ENCODE peak calls at places on chromosome 21, in six cellular contexts. G is A549, O is left ventricle myocardium inferior, L is RWPE1, H is MCF 10A, I is progenitor cell of endocrine pancreas. Y is an unnamed sample.
A peak's percentile ranks its signal among the peaks of the same experiment; 100 is the strongest.

GRCh38 chr21:14095021-14095420 is 115.7 kb downstream of the LIPI start:
- DNase-seq in L (no peak), H (no peak), G (no peak), O (no peak), I (no peak), Y (no peak)

GRCh38 chr21:33101300-33102005 is 31.5 kb downstream of the OLIG1 start:
- DNase-seq in L (no peak), G (no peak), I (no peak), O (no peak), H (no peak), Y (no peak)

GRCh38 chr21:39612233-39613028 is at the start of gene B3GALT5:
- DNase-seq in O (no peak), L (no peak), I (peak; percentile 37), G (no peak), H (no peak), Y (no peak)

GRCh38 chr21:31988492-31989285 is 115.9 kb downstream of the HUNK start:
- DNase-seq in O (no peak), I (no peak), L (no peak), H (peak; percentile 34), G (no peak), Y (no peak)

GRCh38 chr21:38097789-38098188 is 159.0 kb upstream of the KCNJ15 start:
- DNase-seq in I (no peak), H (no peak), L (no peak), O (no peak), G (no peak), Y (no peak)

GRCh38 chr21:26572668-26573381 is at the start of gene CYYR1:
- DNase-seq in L (peak; percentile 9), H (no peak), O (peak; percentile 29), I (peak; percentile 56), G (no peak), Y (peak; percentile 85)

GRCh38 chr21:32131960-32132359 is 146.9 kb downstream of the MIS18A start:
- DNase-seq in O (no peak), G (peak; percentile 47), I (no peak), L (no peak), H (peak; percentile 56), Y (no peak)

GRCh38 chr21:41170442-41170841 is 2.5 kb downstream of the BACE2 start:
- DNase-seq in O (peak; percentile 29), G (peak; percentile 56), L (peak; percentile 44), H (peak; percentile 71), I (peak; percentile 39), Y (no peak)

GRCh38 chr21:32383812-32384211 is 9.0 kb downstream of the URB1 start:
- DNase-seq in H (no peak), L (no peak), G (peak; percentile 28), I (no peak), O (no peak), Y (no peak)

GRCh38 chr21:33058468-33059318 is 11.2 kb upstream of the OLIG1 start:
- DNase-seq in H (peak; percentile 49), L (no peak), G (no peak), O (peak; percentile 68), I (no peak), Y (no peak)

GRCh38 chr21:42381347-42381984 is 14.4 kb downstream of the TMPRSS3 start:
- DNase-seq in L (peak; percentile 44), H (peak; percentile 45), I (no peak), O (no peak), G (peak; percentile 61), Y (no peak)

GRCh38 chr21:41816583-41817165 is 49.8 kb upstream of the RIPK4 start:
- DNase-seq in H (peak; percentile 27), O (peak; percentile 55), G (peak; percentile 40), L (peak; percentile 24), I (peak; percentile 58), Y (no peak)

GRCh38 chr21:29938968-29939858 is 583 bp downstream of the GRIK1 start:
- DNase-seq in G (no peak), H (no peak), O (no peak), I (peak; percentile 20), L (no peak), Y (no peak)

GRCh38 chr21:41396452-41397107 is 29.5 kb upstream of the MX1 start:
- DNase-seq in I (no peak), H (peak; percentile 66), L (no peak), G (no peak), O (peak; percentile 33), Y (no peak)

GRCh38 chr21:26840206-26840605 is 5.0 kb downstream of the ADAMTS1 start:
- DNase-seq in G (no peak), L (no peak), I (no peak), H (no peak), O (no peak), Y (no peak)

GRCh38 chr21:16838330-16838729 is 674.5 kb upstream of the CXADR start:
- DNase-seq in G (no peak), O (no peak), L (no peak), H (no peak), I (no peak), Y (no peak)

GRCh38 chr21:33036430-33037162 is 10.9 kb downstream of the OLIG2 start:
- DNase-seq in G (no peak), I (no peak), L (no peak), O (peak; percentile 41), H (peak; percentile 56), Y (no peak)

GRCh38 chr21:39535646-39536437 is 76.9 kb upstream of the B3GALT5 start:
- DNase-seq in H (no peak), I (no peak), L (no peak), O (no peak), G (no peak), Y (no peak)

GRCh38 chr21:15053531-15053930 is 11.3 kb downstream of the NRIP1 start:
- DNase-seq in H (no peak), L (no peak), G (no peak), O (no peak), I (no peak), Y (no peak)

GRCh38 chr21:42118901-42119300 is 47.8 kb downstream of the UMODL1 start:
- DNase-seq in G (no peak), O (no peak), I (no peak), H (no peak), L (no peak), Y (no peak)

DNA sequence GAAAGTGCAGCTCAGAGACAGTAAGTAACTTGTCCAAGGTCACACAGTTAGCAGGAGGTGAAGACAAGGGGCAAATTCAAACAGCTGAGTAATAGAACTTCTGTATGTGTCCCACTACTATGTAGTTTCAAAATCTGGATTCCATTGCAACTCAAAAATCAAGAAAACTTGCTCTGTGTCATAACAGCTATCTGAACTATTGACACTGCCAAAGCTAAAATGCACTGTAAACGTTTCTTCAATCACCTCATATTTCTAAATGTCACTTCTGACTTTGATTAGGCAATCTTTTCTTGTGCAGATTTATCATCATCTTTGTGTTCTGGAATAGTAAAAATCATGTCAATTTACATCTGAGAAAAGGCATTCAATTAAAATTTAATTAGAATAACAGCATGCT is 957.6 kb downstream of the MRPL39 start:
- DNase-seq in G (no peak), O (no peak), I (no peak), H (no peak), L (no peak), Y (no peak)
- TF ChIP-seq CTCF in G (no peak), O (no peak), I (no peak), H (no peak), L (no peak), Y (no peak)

DNA sequence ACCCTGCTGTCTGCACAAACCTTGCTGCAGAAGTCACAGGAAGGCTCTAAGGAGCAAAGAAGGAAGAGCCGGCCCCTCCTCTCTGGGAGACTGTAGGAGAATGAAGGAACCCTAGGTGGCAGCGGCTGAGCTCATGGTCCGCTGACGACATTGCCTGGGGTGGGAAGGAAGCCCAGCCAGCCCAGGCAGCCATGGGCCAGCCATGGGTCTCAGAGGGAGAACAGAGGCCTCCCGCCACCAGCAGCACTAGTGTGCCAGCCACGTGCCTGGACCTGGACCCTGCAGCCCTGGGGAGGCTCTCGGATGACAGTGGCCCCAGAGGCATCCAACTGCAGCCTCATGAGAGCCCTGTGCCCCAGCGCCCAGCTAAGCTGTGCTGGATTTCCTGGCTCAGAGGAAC is 49.2 kb upstream of the POFUT2 start:
- DNase-seq in O (peak; percentile 38), L (no peak), I (no peak), H (no peak), G (no peak), Y (no peak)
- TF ChIP-seq CTCF in O (no peak), L (no peak), I (no peak), H (no peak), G (no peak), Y (no peak)

DNA sequence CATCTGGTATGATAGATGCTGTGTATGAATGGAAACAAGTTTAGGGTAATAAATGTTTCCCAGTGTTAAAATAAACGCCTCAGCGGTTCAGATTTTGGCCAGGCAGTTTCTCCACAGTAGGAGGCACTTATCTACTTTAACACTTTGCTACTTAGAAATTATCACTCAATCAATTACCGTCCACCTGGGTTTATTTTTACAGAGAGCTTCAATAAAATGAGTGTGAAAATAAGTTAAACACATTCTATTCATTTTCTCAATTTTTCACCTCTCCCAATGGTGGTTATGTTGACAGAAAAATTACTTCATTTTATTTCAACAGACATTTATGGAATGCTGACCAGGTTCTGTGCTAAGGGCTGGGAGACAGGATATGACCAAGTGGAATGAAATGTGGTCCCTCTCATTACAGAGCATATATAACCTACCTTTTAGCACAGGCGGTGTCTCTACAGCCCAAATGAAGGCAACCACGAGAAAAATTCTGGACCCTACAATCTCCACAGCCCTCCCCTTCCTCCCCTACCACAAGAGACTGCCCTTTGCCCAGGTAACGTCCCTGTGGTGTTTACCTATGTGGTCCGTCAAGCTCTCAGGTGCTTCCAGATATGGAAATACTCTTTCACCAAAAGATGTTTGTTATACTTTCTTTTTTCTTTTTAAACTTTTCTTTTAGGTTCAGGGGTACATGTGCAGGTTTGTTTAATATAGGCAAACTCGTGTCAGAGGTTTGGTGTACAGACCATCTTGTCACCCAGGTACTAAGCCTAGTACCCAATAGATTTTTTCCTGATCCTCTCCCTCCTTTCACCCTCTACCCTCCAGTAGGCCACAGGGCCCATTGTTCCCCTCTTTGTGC is 105.5 kb downstream of the HLCS start:
- DNase-seq in H (peak; percentile 67), I (no peak), G (peak; percentile 72), L (peak; percentile 80), O (no peak), Y (no peak)
- TF ChIP-seq CTCF in H (no peak), I (no peak), G (no peak), L (no peak), O (no peak), Y (no peak)

DNA sequence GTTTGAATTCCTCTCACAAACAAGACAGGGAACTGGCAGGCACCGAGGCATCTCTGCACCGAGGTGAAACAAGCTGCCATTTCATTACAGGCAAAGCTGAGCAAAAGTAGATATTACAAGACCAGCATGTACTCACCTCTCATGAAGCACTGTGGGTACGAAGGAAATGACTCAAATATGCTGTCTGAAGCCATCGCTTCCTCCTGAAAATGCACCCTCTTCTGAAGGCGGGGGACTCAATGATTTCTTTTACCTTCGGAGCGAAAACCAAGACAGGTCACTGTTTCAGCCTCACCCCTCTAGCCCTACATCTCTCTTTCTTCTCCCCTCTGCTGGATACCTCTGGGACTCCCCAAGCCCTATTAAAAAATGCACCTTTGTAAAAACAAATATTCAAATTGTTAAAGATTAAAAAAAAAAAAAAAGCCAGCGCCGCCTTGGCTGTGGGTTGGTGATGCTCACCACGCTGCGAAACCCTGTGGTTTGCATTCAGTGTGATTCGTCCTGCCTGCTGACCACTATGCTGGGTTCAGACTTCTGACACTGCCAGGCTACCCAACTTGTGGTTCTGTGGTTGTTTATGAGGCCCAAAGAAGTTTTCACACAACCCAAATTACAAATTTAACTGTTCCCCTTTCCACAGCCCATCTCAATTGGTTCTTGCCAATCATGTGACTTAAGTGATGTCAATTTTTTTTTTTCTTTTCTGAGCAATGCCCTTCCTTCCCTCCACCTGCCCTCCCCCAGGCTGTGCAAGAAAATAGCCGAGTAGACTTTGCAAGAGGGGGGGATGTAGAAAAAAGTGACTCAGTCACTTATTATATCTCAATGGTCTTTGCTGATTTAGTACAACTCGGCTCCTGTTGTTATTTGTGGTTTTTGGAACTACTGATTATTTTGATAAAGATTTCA is at the start of gene RUNX1:
- DNase-seq in H (peak; percentile 55), L (peak; percentile 5), O (no peak), G (no peak), I (no peak), Y (no peak)
- TF ChIP-seq CTCF in H (no peak), L (no peak), O (no peak), G (no peak), I (no peak), Y (no peak)